ENCODE peak calls at places on chromosomes 13 and 19, in eight cellular contexts. One of them, this sample, is unnamed.

GRCh38 chr13:75946746-75947397 is 310.7 kb downstream of the LMO7 start:
- DNase-seq in breast epithelium: no peak
- DNase-seq in IMR-90: no peak
- DNase-seq in tibial nerve: no peak
- DNase-seq in NB4: no peak
- DNase-seq in K562: no peak
- DNase-seq in transverse colon: no peak
- DNase-seq in A549: no peak
- DNase-seq in this sample: no peak

GRCh38 chr19:44753932-44754742 is 5.6 kb downstream of the BCL3 start:
- DNase-seq in breast epithelium: peak; percentile 93
- DNase-seq in IMR-90: peak; percentile 77
- DNase-seq in tibial nerve: peak; percentile 89
- DNase-seq in NB4: peak; percentile 79
- DNase-seq in K562: peak; percentile 94
- DNase-seq in transverse colon: peak; percentile 98
- DNase-seq in A549: peak; percentile 90
- DNase-seq in this sample: peak; percentile 32

GRCh38 chr13:21039097-21039800 is 22.1 kb downstream of the LATS2 start:
- DNase-seq in breast epithelium: no peak
- DNase-seq in IMR-90: no peak
- DNase-seq in tibial nerve: no peak
- DNase-seq in NB4: peak; percentile 55
- DNase-seq in K562: no peak
- DNase-seq in transverse colon: no peak
- DNase-seq in A549: no peak
- DNase-seq in this sample: no peak

GRCh38 chr13:89584058-89584457 is 1763.4 kb upstream of the MIR17HG start:
- DNase-seq in breast epithelium: no peak
- DNase-seq in IMR-90: no peak
- DNase-seq in tibial nerve: no peak
- DNase-seq in NB4: no peak
- DNase-seq in K562: no peak
- DNase-seq in transverse colon: no peak
- DNase-seq in A549: no peak
- DNase-seq in this sample: no peak

GRCh38 chr19:36686365-36687213 is 823 bp upstream of the ZNF567 start:
- DNase-seq in breast epithelium: no peak
- DNase-seq in IMR-90: peak; percentile 5
- DNase-seq in tibial nerve: no peak
- DNase-seq in NB4: no peak
- DNase-seq in K562: peak; percentile 9
- DNase-seq in transverse colon: peak; percentile 14
- DNase-seq in A549: no peak
- DNase-seq in this sample: no peak

GRCh38 chr19:23980805-23981204 is 66.1 kb downstream of the ZNF726 start:
- DNase-seq in breast epithelium: no peak
- DNase-seq in IMR-90: no peak
- DNase-seq in tibial nerve: no peak
- DNase-seq in NB4: no peak
- DNase-seq in K562: no peak
- DNase-seq in transverse colon: no peak
- DNase-seq in A549: no peak
- DNase-seq in this sample: no peak

GRCh38 chr19:6875218-6875617 is 12.2 kb upstream of the ADGRE1 start:
- DNase-seq in breast epithelium: no peak
- DNase-seq in IMR-90: no peak
- DNase-seq in tibial nerve: no peak
- DNase-seq in NB4: no peak
- DNase-seq in K562: no peak
- DNase-seq in transverse colon: no peak
- DNase-seq in A549: no peak
- DNase-seq in this sample: no peak

GRCh38 chr13:52001120-52001731 is 10.0 kb downstream of the ATP7B start:
- DNase-seq in breast epithelium: no peak
- DNase-seq in IMR-90: peak; percentile 49
- DNase-seq in tibial nerve: no peak
- DNase-seq in NB4: peak; percentile 70
- DNase-seq in K562: peak; percentile 44
- DNase-seq in transverse colon: no peak
- DNase-seq in A549: peak; percentile 40
- DNase-seq in this sample: peak; percentile 59

GRCh38 chr19:16868423-16869130 is 20.2 kb upstream of the F2RL3 start:
- DNase-seq in breast epithelium: no peak
- DNase-seq in IMR-90: no peak
- DNase-seq in tibial nerve: no peak
- DNase-seq in NB4: no peak
- DNase-seq in K562: no peak
- DNase-seq in transverse colon: no peak
- DNase-seq in A549: no peak
- DNase-seq in this sample: no peak

GRCh38 chr13:66967825-66968597 is 262.1 kb downstream of the PCDH9 start:
- DNase-seq in breast epithelium: no peak
- DNase-seq in IMR-90: peak; percentile 25
- DNase-seq in tibial nerve: no peak
- DNase-seq in NB4: no peak
- DNase-seq in K562: no peak
- DNase-seq in transverse colon: no peak
- DNase-seq in A549: no peak
- DNase-seq in this sample: no peak

GRCh38 chr19:40623403-40624239 is 22.5 kb downstream of the LTBP4 start:
- DNase-seq in breast epithelium: no peak
- DNase-seq in IMR-90: peak; percentile 18
- DNase-seq in tibial nerve: no peak
- DNase-seq in NB4: peak; percentile 49
- DNase-seq in K562: peak; percentile 98
- DNase-seq in transverse colon: peak; percentile 85
- DNase-seq in A549: peak; percentile 86
- DNase-seq in this sample: peak; percentile 67

GRCh38 chr13:48043789-48044503 is 6.4 kb downstream of the NUDT15 start:
- DNase-seq in breast epithelium: no peak
- DNase-seq in IMR-90: peak; percentile 73
- DNase-seq in tibial nerve: no peak
- DNase-seq in NB4: no peak
- DNase-seq in K562: no peak
- DNase-seq in transverse colon: no peak
- DNase-seq in A549: no peak
- DNase-seq in this sample: no peak
- TF ChIP-seq POLR2A in breast epithelium: no peak
- TF ChIP-seq POLR2A in IMR-90: no peak
- TF ChIP-seq POLR2A in tibial nerve: no peak
- TF ChIP-seq POLR2A in NB4: no peak
- TF ChIP-seq POLR2A in K562: no peak
- TF ChIP-seq POLR2A in transverse colon: no peak
- TF ChIP-seq POLR2A in A549: no peak
- TF ChIP-seq POLR2A in this sample: no peak

DNA sequence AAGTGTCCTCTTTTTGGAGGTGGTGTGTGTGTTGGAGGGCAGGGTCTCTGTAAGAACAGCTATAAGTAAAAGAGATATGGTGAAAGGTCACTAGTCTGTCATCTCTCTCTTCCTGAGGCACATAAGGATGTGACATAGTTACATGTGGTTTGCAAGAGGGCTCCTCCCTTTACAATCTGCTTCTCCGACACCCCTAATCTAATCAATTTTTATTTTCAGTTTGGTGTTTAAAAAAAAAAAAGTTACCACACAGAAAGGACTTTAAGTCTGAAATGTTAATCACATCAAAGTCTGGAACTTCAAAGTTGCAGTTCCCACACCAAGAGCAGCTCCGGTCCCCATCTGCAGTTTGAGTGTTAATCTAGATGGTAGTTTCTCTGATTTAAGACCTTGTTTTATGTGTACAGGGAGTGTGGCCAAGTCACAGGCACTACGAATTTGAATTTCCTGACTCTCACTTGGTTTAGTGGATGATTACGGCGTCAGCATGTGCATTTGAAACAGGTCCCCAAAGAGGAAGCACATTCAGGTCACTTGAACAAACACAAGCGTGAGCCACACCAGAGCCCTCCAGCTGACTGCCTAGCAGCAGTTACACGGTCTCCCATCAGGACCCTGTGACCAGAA is 53.1 kb downstream of the FOXO1 start:
- DNase-seq in breast epithelium: no peak
- DNase-seq in IMR-90: no peak
- DNase-seq in tibial nerve: no peak
- DNase-seq in NB4: peak; percentile 12
- DNase-seq in K562: no peak
- DNase-seq in transverse colon: peak; percentile 63
- DNase-seq in A549: no peak
- DNase-seq in this sample: no peak
- TF ChIP-seq POLR2A in breast epithelium: no peak
- TF ChIP-seq POLR2A in IMR-90: no peak
- TF ChIP-seq POLR2A in tibial nerve: no peak
- TF ChIP-seq POLR2A in NB4: no peak
- TF ChIP-seq POLR2A in K562: no peak
- TF ChIP-seq POLR2A in transverse colon: peak; percentile 33
- TF ChIP-seq POLR2A in A549: no peak
- TF ChIP-seq POLR2A in this sample: no peak

DNA sequence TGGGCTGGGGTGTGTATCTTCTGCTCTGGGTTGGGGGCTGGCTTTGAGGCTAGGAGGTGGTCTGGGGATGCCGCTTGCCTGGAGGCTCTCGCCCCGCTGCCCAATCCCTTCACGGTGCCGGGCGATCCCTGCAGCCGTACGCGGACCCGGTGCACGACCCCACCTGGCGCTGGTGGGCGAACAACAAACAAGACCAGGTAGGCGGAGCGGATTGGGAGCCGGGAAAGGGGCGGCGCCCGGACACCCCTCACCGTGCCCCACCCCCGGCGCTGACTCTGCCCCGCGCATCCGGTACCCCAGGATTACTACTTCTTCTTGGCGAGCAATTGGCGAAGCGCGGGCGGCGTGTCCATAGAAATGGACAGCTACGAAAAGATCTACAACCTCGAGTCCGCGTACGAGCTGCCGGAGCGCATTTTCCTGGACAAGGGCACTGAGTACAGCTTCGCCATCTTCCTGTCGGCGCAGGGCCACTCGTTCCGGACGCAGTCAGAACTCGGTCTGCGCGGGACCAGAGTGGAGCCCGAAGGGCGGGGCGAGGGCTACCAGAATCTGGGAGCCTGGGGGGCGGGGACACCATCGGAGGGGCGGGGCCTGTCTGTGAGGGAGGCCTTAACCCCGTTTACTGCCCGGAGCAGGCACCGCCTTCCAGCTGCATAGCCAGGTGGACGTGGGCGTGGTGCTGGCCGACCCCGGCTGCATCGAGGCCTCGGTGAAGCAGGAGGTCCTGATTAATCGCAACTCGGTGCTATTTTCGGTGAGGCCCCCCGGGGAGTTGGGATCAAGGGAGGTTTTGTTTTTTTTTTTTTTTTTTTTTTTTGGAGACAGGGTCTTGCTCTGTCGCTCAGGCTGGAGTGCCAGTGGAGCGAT is 12.1 kb upstream of the PSMD8 start:
- DNase-seq in breast epithelium: peak; percentile 93
- DNase-seq in IMR-90: peak; percentile 49
- DNase-seq in tibial nerve: peak; percentile 59
- DNase-seq in NB4: peak; percentile 25
- DNase-seq in K562: peak; percentile 91
- DNase-seq in transverse colon: peak; percentile 89
- DNase-seq in A549: peak; percentile 92
- DNase-seq in this sample: peak; percentile 61
- TF ChIP-seq POLR2A in breast epithelium: peak; percentile 25
- TF ChIP-seq POLR2A in IMR-90: no peak
- TF ChIP-seq POLR2A in tibial nerve: no peak
- TF ChIP-seq POLR2A in NB4: no peak
- TF ChIP-seq POLR2A in K562: peak; percentile 51
- TF ChIP-seq POLR2A in transverse colon: peak; percentile 27
- TF ChIP-seq POLR2A in A549: peak; percentile 57
- TF ChIP-seq POLR2A in this sample: no peak

GRCh38 chr13:36345438-36346221 is 564 bp downstream of the SPART start:
- DNase-seq in breast epithelium: no peak
- DNase-seq in IMR-90: peak; percentile 92
- DNase-seq in tibial nerve: peak; percentile 89
- DNase-seq in NB4: peak; percentile 90
- DNase-seq in K562: peak; percentile 39
- DNase-seq in transverse colon: peak; percentile 60
- DNase-seq in A549: peak; percentile 69
- DNase-seq in this sample: peak; percentile 86
- TF ChIP-seq POLR2A in breast epithelium: peak; percentile 69
- TF ChIP-seq POLR2A in IMR-90: peak; percentile 86
- TF ChIP-seq POLR2A in tibial nerve: peak; percentile 78
- TF ChIP-seq POLR2A in NB4: peak; percentile 74
- TF ChIP-seq POLR2A in K562: peak; percentile 67
- TF ChIP-seq POLR2A in transverse colon: peak; percentile 19
- TF ChIP-seq POLR2A in A549: no peak
- TF ChIP-seq POLR2A in this sample: peak; percentile 79

GRCh38 chr19:29671393-29672076 is 6.3 kb downstream of the PLEKHF1 start:
- DNase-seq in breast epithelium: peak; percentile 74
- DNase-seq in IMR-90: no peak
- DNase-seq in tibial nerve: no peak
- DNase-seq in NB4: peak; percentile 27
- DNase-seq in K562: peak; percentile 63
- DNase-seq in transverse colon: peak; percentile 72
- DNase-seq in A549: peak; percentile 56
- DNase-seq in this sample: peak; percentile 34
- TF ChIP-seq POLR2A in breast epithelium: no peak
- TF ChIP-seq POLR2A in IMR-90: no peak
- TF ChIP-seq POLR2A in tibial nerve: no peak
- TF ChIP-seq POLR2A in NB4: no peak
- TF ChIP-seq POLR2A in K562: no peak
- TF ChIP-seq POLR2A in transverse colon: no peak
- TF ChIP-seq POLR2A in A549: no peak
- TF ChIP-seq POLR2A in this sample: no peak

GRCh38 chr19:11166281-11167142 is 10.9 kb upstream of the SPC24 start:
- DNase-seq in breast epithelium: no peak
- DNase-seq in IMR-90: no peak
- DNase-seq in tibial nerve: peak; percentile 34
- DNase-seq in NB4: no peak
- DNase-seq in K562: no peak
- DNase-seq in transverse colon: no peak
- DNase-seq in A549: no peak
- DNase-seq in this sample: no peak
- TF ChIP-seq POLR2A in breast epithelium: no peak
- TF ChIP-seq POLR2A in IMR-90: no peak
- TF ChIP-seq POLR2A in tibial nerve: no peak
- TF ChIP-seq POLR2A in NB4: no peak
- TF ChIP-seq POLR2A in K562: no peak
- TF ChIP-seq POLR2A in transverse colon: no peak
- TF ChIP-seq POLR2A in A549: no peak
- TF ChIP-seq POLR2A in this sample: no peak